ENCODE peak calls at places on chromosomes 6 and 20, in nine cellular contexts. L is fibroblast of lung, R is colonic mucosa, H is GM23248, M is kidney, U is K562, Q is neural progenitor cell, O is PC-3, C is endothelial cell of umbilical vein. B is an unnamed sample. For H3K4me1, the result is how much of the 10 kb centered on the place peaks cover.

GRCh38 chr6:3575166-3575565 is 118.3 kb upstream of the SLC22A23 start:
- DNase-seq in L (no peak), R (no peak), H (no peak), M (no peak), U (no peak), Q (no peak), O (no peak), C (no peak), B (no peak)

GRCh38 chr6:42369568-42369967 is 82.2 kb downstream of the TRERF1 start:
- DNase-seq in L (no peak), R (peak), H (no peak), M (no peak), U (peak), Q (no peak), O (peak), C (no peak), B (no peak)

GRCh38 chr6:168097621-168098430 is 18.8 kb upstream of the FRMD1 start:
- DNase-seq in L (no peak), R (no peak), H (no peak), M (peak), U (no peak), Q (no peak), O (no peak), C (no peak), B (no peak)

GRCh38 chr6:27757307-27757706 is 154.9 kb downstream of the OR2B2 start:
- DNase-seq in L (no peak), R (peak), H (peak), M (peak), U (peak), Q (peak), O (no peak), C (no peak), B (no peak)

GRCh38 chr6:73079611-73079955 is 145.7 kb downstream of the KHDC1L start:
- DNase-seq in L (peak), R (no peak), H (peak), M (no peak), U (no peak), Q (no peak), O (peak), C (no peak), B (peak)

GRCh38 chr6:75611011-75611701 is 9.5 kb downstream of the SENP6 start:
- DNase-seq in L (peak), R (no peak), H (peak), M (no peak), U (no peak), Q (no peak), O (no peak), C (no peak), B (peak)

GRCh38 chr6:34595332-34596090 is 39.4 kb upstream of the SPDEF start:
- DNase-seq in L (peak), R (no peak), H (peak), M (no peak), U (no peak), Q (no peak), O (peak), C (no peak), B (peak)

GRCh38 chr6:40754481-40755045 is 167.4 kb upstream of the LRFN2 start:
- DNase-seq in L (no peak), R (no peak), H (no peak), M (peak), U (no peak), Q (peak), O (no peak), C (no peak), B (no peak)

GRCh38 chr6:56540950-56541600 is 101.6 kb downstream of the DST start:
- DNase-seq in L (peak), R (no peak), H (peak), M (no peak), U (peak), Q (no peak), O (peak), C (peak), B (no peak)

GRCh38 chr6:43267619-43268347 is 24.5 kb downstream of the TTBK1 start:
- DNase-seq in L (no peak), R (peak), H (no peak), M (no peak), U (peak), Q (no peak), O (no peak), C (no peak), B (no peak)

GRCh38 chr6:131062245-131063027 is 609 bp downstream of the EPB41L2 start:
- DNase-seq in L (no peak), R (peak), H (peak), M (peak), U (peak), Q (peak), O (no peak), C (peak), B (peak)

GRCh38 chr6:148422085-148422484 is 79.4 kb downstream of the SASH1 start:
- DNase-seq in L (no peak), R (no peak), H (no peak), M (no peak), U (no peak), Q (no peak), O (no peak), C (no peak), B (no peak)

GRCh38 chr6:55963301-55963700 is 87.9 kb upstream of the BMP5 start:
- DNase-seq in L (no peak), R (no peak), H (peak), M (no peak), U (no peak), Q (no peak), O (peak), C (no peak), B (no peak)

GRCh38 chr20:19750907-19751636 is 7.0 kb upstream of the RIN2 start:
- DNase-seq in L (no peak), R (peak), H (no peak), M (no peak), U (no peak), Q (no peak), O (no peak), C (no peak), B (peak)

GRCh38 chr6:85111481-85112001 is 338.3 kb upstream of the NT5E start:
- DNase-seq in L (peak), R (no peak), H (peak), M (no peak), U (no peak), Q (peak), O (no peak), C (no peak), B (no peak)

GRCh38 chr6:121491576-121491975 is 56.1 kb downstream of the GJA1 start:
- DNase-seq in L (peak), R (no peak), H (no peak), M (no peak), U (no peak), Q (peak), O (no peak), C (no peak), B (no peak)

GRCh38 chr20:3334156-3334943 is 73.1 kb downstream of the DNAAF9 start:
- DNase-seq in L (no peak), R (no peak), H (no peak), M (no peak), U (no peak), Q (no peak), O (no peak), C (no peak), B (no peak)

GRCh38 chr6:143513410-143513809 is 1.9 kb upstream of the FUCA2 start:
- DNase-seq in L (no peak), R (peak), H (peak), M (peak), U (peak), Q (peak), O (peak), C (no peak), B (peak)

GRCh38 chr6:163413345-163414116 is 987 bp upstream of the QKI start:
- DNase-seq in L (peak), R (peak), H (peak), M (peak), U (peak), Q (peak), O (peak), C (peak), B (peak)

GRCh38 chr6:36131517-36132220 is 1.4 kb downstream of the MAPK13 start:
- DNase-seq in L (peak), R (peak), H (peak), M (peak), U (peak), Q (no peak), O (peak), C (peak), B (peak)

GRCh38 chr6:26459023-26459810 is 1.5 kb downstream of the BTN2A1 start:
- DNase-seq in L (no peak), R (no peak), H (peak), M (no peak), U (no peak), Q (no peak), O (no peak), C (no peak), B (peak)

GRCh38 chr6:154847318-154847717 is 114.1 kb downstream of the SCAF8 start:
- DNase-seq in L (no peak), R (no peak), H (no peak), M (no peak), U (no peak), Q (no peak), O (no peak), C (no peak), B (peak)

GRCh38 chr6:157222201-157222981 is 100.9 kb downstream of the TMEM242 start:
- DNase-seq in L (no peak), R (no peak), H (no peak), M (peak), U (no peak), Q (no peak), O (no peak), C (no peak), B (no peak)

GRCh38 chr6:145315982-145316600 is 419.2 kb downstream of the EPM2A start:
- DNase-seq in L (no peak), R (no peak), H (no peak), M (no peak), U (no peak), Q (peak), O (no peak), C (no peak), B (no peak)

GRCh38 chr20:23229989-23230388 is 120.6 kb upstream of the NXT1 start:
- DNase-seq in L (no peak), R (no peak), H (no peak), M (no peak), U (no peak), Q (no peak), O (no peak), C (no peak), B (no peak)

GRCh38 chr6:674956-675355 is 18.0 kb downstream of the EXOC2 start:
- DNase-seq in L (no peak), R (no peak), H (no peak), M (no peak), U (no peak), Q (no peak), O (no peak), C (no peak), B (no peak)

GRCh38 chr6:16163066-16163465 is 34.2 kb downstream of the MYLIP start:
- DNase-seq in L (no peak), R (no peak), H (no peak), M (no peak), U (no peak), Q (no peak), O (peak), C (peak), B (no peak)

GRCh38 chr6:16165641-16166040 is 36.8 kb downstream of the MYLIP start:
- DNase-seq in L (no peak), R (no peak), H (no peak), M (no peak), U (no peak), Q (no peak), O (no peak), C (no peak), B (no peak)

GRCh38 chr6:16160794-16161193 is 31.9 kb downstream of the MYLIP start:
- DNase-seq in L (no peak), R (no peak), H (no peak), M (no peak), U (no peak), Q (no peak), O (no peak), C (no peak), B (no peak)

GRCh38 chr6:16162003-16162402 is 33.1 kb downstream of the MYLIP start:
- DNase-seq in L (no peak), R (no peak), H (no peak), M (no peak), U (no peak), Q (no peak), O (no peak), C (no peak), B (no peak)

DNA sequence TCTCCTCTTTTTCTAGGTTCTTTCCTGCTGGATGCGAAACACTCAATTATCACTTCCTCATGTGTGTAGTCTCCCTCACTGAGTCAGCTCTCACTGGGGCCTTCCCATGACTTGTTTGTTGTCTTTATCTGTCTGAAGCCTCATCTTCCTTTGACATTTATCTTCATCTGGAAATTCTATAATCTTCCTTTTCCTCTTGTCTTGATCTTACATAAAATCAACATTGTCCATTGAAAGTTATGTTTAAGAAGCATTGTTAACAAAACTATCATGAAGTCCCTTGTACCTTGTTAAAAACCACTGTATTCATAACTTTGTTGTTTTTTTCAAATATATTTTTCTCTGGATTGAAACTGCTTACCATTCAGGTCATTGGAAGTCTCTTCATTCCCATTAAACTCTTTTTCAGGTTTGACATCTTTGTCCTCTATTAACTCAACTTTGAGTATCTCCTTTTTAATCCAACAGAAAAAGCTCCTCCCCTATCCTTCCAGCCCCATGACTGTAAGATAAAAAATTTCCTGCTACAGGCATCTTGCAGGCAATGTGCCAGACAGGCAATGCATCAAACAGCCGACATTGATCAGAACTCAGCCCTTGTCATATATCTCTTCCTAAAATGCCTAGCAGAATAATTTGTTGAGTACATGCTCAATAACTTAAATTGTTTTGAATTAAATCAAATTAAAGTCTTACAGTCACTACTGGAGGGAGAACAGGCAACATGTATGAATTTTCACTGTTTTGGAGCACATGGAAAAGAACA is 34.8 kb downstream of the MYLIP start:
- DNase-seq in L (peak), R (no peak), H (no peak), M (no peak), U (no peak), Q (no peak), O (peak), C (peak), B (no peak)
- H3K4me1 ChIP-seq in L (under half), R (under half), H (under half), M (under half), U (under half), Q (under half), O (under half), C (under half), B (under half)

GRCh38 chr20:33840759-33841438 is 29.8 kb downstream of the CHMP4B start:
- DNase-seq in L (no peak), R (no peak), H (no peak), M (no peak), U (no peak), Q (no peak), O (no peak), C (no peak), B (no peak)
- H3K9ac ChIP-seq in L (no peak), R (peak), H (no peak), M (no peak), U (no peak), Q (no peak), O (no peak), C (no peak), B (no peak)

DNA sequence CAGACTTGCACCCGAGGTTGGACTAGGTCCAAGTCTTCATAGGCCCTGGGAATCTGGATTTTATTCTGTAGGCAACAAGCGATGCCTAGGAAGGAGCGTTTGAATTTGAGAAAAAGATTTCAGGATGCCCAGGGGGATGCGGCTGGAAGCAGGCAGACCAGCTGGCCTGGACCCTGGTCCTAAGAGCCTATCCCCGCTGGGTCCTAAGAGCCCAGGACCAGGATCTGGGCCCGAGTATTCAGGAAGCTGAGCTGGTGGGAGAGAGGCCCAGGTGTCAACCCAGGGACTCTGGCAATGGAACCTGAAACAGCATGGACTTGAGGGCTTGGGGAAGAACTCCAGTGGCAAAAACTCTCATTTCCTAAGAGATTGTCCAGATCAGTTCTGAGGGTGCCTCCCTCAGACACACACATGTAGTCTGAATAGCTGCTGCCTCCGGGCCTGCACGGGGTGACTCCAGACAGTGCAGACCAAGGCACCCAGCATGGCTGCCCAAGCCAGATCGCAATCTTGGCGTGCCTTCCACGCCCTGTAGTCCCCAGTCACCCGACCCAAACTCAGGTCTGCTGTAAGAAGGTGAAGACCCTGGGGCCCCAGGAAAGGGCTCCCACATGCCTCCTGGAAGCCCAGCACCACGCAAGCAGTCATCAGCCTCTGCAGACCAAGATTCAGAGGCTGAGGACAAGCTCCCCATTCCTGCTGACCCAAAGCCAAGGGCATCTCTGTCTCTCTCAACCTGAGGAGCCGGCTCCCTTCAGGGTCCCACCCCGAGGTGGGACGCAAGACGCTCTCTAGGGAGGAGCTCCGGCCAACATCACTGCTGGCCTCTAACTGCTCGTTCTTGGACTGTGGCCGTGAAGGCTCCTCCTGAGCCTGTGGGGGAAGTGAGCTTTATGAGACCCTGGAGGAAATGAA is 34.4 kb downstream of the RRBP1 start:
- DNase-seq in L (no peak), R (no peak), H (no peak), M (no peak), U (no peak), Q (no peak), O (no peak), C (no peak), B (no peak)
- H3K4me1 ChIP-seq in L (under half), R (under half), H (under half), M (under half), U (under half), Q (under half), O (under half), C (under half), B (half or more)

GRCh38 chr20:33681728-33682353 is 4.3 kb downstream of the E2F1 start:
- DNase-seq in L (no peak), R (no peak), H (no peak), M (no peak), U (no peak), Q (no peak), O (no peak), C (no peak), B (no peak)

GRCh38 chr20:33681288-33681687 is 4.9 kb downstream of the E2F1 start:
- DNase-seq in L (no peak), R (no peak), H (no peak), M (no peak), U (no peak), Q (no peak), O (no peak), C (no peak), B (no peak)

GRCh38 chr20:33677991-33678431 is 3.8 kb upstream of the NECAB3 start:
- DNase-seq in L (no peak), R (no peak), H (no peak), M (no peak), U (peak), Q (no peak), O (no peak), C (no peak), B (no peak)

GRCh38 chr20:33679758-33680485 is 5.7 kb upstream of the NECAB3 start:
- DNase-seq in L (no peak), R (no peak), H (no peak), M (peak), U (no peak), Q (no peak), O (no peak), C (no peak), B (no peak)

DNA sequence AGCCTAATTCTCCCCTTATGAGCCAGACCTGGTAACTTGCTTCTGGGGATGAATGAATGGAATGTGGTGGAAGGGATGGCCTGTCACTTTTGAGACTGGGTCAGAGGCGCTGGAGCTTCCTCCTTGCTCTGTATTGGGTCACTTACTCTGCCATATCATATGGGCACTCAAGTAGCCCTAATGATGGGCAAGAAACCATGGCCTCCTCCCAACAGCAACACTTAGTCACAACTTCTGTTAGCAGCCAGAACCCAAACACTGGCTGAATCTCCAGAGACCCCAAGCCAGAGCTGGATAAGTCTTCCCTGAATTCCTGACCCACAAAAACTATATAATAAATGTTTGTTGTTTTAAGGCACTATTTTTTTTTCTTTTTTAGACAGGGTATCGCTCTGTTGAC is 5.5 kb downstream of the E2F1 start:
- DNase-seq in L (peak), R (no peak), H (peak), M (no peak), U (no peak), Q (no peak), O (no peak), C (no peak), B (no peak)
- H3K9ac ChIP-seq in L (no peak), R (no peak), H (no peak), M (no peak), U (no peak), Q (no peak), O (no peak), C (no peak), B (no peak)

GRCh38 chr20:10920396-10920795 is 246.6 kb upstream of the JAG1 start:
- DNase-seq in L (no peak), R (no peak), H (peak), M (no peak), U (no peak), Q (no peak), O (no peak), C (no peak), B (peak)

GRCh38 chr20:10919549-10920140 is 245.8 kb upstream of the JAG1 start:
- DNase-seq in L (peak), R (no peak), H (peak), M (no peak), U (no peak), Q (no peak), O (peak), C (no peak), B (peak)

GRCh38 chr20:10922941-10923340 is 249.1 kb upstream of the JAG1 start:
- DNase-seq in L (peak), R (no peak), H (peak), M (no peak), U (no peak), Q (no peak), O (peak), C (no peak), B (peak)

GRCh38 chr20:10922521-10922920 is 248.7 kb upstream of the JAG1 start:
- DNase-seq in L (no peak), R (no peak), H (peak), M (no peak), U (no peak), Q (no peak), O (no peak), C (no peak), B (peak)

DNA sequence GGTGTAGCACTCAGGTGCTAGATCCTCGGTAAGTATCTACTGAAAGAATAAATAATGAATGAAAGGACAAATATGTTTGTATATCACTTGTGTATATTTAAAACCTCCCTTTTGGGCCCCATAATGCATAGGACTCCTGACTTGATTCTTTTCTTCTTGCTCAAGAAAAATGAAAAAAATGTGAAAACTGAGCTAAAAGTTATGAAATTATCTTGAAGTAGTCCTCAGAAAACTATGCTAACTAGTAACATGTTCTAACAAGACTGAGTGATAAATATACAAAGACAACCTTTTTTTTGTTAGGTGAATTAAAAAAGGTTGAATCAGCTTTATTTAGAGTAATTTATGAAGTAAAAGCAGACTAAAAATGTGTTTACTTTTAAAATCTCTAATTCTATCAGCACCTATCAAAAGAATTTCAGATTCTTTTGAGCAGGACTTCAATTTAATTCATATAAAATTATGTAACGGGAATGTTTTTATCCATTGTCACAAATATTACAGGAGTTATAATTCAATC is 247.8 kb upstream of the JAG1 start:
- DNase-seq in L (no peak), R (no peak), H (no peak), M (no peak), U (no peak), Q (no peak), O (no peak), C (no peak), B (peak)
- H3K4me1 ChIP-seq in L (under half), R (under half), H (half or more), M (under half), U (under half), Q (under half), O (half or more), C (under half), B (half or more)